ENCODE peak calls at places on chromosomes 3 and 15, in six cellular contexts. One of them, this sample, is unnamed.

GRCh38 chr3:38165722-38166387 is 518 bp downstream of the OXSR1 start:
- DNase-seq in mesenchymal stem cell: peak
- DNase-seq in H9: no peak
- DNase-seq in IMR-90: peak
- DNase-seq in H1: no peak
- DNase-seq in trophoblast cell: no peak
- DNase-seq in this sample: no peak

GRCh38 chr3:127779747-127780146 is 42.6 kb downstream of the MGLL start:
- DNase-seq in mesenchymal stem cell: peak
- DNase-seq in H9: no peak
- DNase-seq in IMR-90: peak
- DNase-seq in H1: no peak
- DNase-seq in trophoblast cell: no peak
- DNase-seq in this sample: no peak

GRCh38 chr3:125313060-125313635 is 62.0 kb downstream of the ZNF148 start:
- DNase-seq in mesenchymal stem cell: peak
- DNase-seq in H9: no peak
- DNase-seq in IMR-90: peak
- DNase-seq in H1: no peak
- DNase-seq in trophoblast cell: no peak
- DNase-seq in this sample: no peak

GRCh38 chr15:37616215-37616614 is 318.2 kb upstream of the TMCO5A start:
- DNase-seq in mesenchymal stem cell: no peak
- DNase-seq in H9: no peak
- DNase-seq in IMR-90: no peak
- DNase-seq in H1: no peak
- DNase-seq in trophoblast cell: no peak
- DNase-seq in this sample: no peak

GRCh38 chr15:33844186-33844585 is 124.1 kb upstream of the CHRM5 start:
- DNase-seq in mesenchymal stem cell: no peak
- DNase-seq in H9: peak
- DNase-seq in IMR-90: no peak
- DNase-seq in H1: peak
- DNase-seq in trophoblast cell: no peak
- DNase-seq in this sample: no peak

GRCh38 chr3:36843065-36844051 is 79.0 kb upstream of the DCLK3 start:
- DNase-seq in mesenchymal stem cell: peak
- DNase-seq in H9: peak
- DNase-seq in IMR-90: peak
- DNase-seq in H1: peak
- DNase-seq in trophoblast cell: peak
- DNase-seq in this sample: peak

GRCh38 chr15:57156210-57156887 is 220.0 kb upstream of the CGNL1 start:
- DNase-seq in mesenchymal stem cell: no peak
- DNase-seq in H9: no peak
- DNase-seq in IMR-90: no peak
- DNase-seq in H1: no peak
- DNase-seq in trophoblast cell: no peak
- DNase-seq in this sample: no peak

GRCh38 chr3:11661827-11662226 is 18.1 kb upstream of the VGLL4 start:
- DNase-seq in mesenchymal stem cell: peak
- DNase-seq in H9: no peak
- DNase-seq in IMR-90: peak
- DNase-seq in H1: no peak
- DNase-seq in trophoblast cell: no peak
- DNase-seq in this sample: no peak

GRCh38 chr3:58563386-58564035 is 13.7 kb downstream of the FAM107A start:
- DNase-seq in mesenchymal stem cell: no peak
- DNase-seq in H9: peak
- DNase-seq in IMR-90: no peak
- DNase-seq in H1: no peak
- DNase-seq in trophoblast cell: no peak
- DNase-seq in this sample: no peak

GRCh38 chr3:33355611-33356010 is 78.4 kb downstream of the FBXL2 start:
- DNase-seq in mesenchymal stem cell: no peak
- DNase-seq in H9: no peak
- DNase-seq in IMR-90: peak
- DNase-seq in H1: no peak
- DNase-seq in trophoblast cell: no peak
- DNase-seq in this sample: no peak

GRCh38 chr15:81480645-81481053 is 106.6 kb upstream of the TMC3 start:
- DNase-seq in mesenchymal stem cell: peak
- DNase-seq in H9: peak
- DNase-seq in IMR-90: peak
- DNase-seq in H1: no peak
- DNase-seq in trophoblast cell: peak
- DNase-seq in this sample: peak

GRCh38 chr3:98602078-98602678 is 8.8 kb upstream of the CPOX start:
- DNase-seq in mesenchymal stem cell: peak
- DNase-seq in H9: peak
- DNase-seq in IMR-90: peak
- DNase-seq in H1: no peak
- DNase-seq in trophoblast cell: peak
- DNase-seq in this sample: no peak

GRCh38 chr15:76330281-76330680 is 6.3 kb upstream of the ISL2 start:
- DNase-seq in mesenchymal stem cell: peak
- DNase-seq in H9: peak
- DNase-seq in IMR-90: peak
- DNase-seq in H1: no peak
- DNase-seq in trophoblast cell: peak
- DNase-seq in this sample: no peak

GRCh38 chr3:53166781-53167291 is 5.8 kb downstream of the PRKCD start:
- DNase-seq in mesenchymal stem cell: peak
- DNase-seq in H9: no peak
- DNase-seq in IMR-90: peak
- DNase-seq in H1: no peak
- DNase-seq in trophoblast cell: no peak
- DNase-seq in this sample: no peak

DNA sequence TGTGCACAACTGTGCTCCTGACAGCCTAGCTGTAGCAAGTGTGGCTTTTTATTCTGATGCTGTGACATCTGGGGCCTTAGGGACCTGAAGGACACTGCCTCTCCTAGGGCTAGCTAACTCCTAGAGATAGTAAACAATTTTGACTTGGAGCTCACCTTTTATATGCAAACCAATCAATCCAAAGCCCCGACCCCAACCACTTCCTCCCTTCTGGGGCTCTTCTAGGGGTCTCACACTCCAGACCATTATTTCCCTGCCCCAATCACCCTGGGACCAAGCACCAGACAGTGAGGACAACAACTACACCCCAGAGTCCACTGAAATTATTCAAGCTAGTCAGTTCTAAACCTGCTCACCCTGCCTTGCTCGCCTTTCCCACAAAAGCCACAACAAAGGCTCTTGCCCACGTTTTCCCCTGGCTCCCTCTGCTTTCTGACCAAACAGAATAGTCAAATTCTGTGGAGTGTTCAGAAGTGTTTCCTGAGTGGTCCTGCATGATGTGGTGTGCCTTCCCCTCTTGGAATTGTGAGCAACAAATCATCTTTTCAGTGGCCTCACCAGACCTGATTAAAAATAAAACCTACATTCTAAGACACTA is 84.2 kb upstream of the WNT5A start:
- DNase-seq in mesenchymal stem cell: no peak
- DNase-seq in H9: no peak
- DNase-seq in IMR-90: no peak
- DNase-seq in H1: no peak
- DNase-seq in trophoblast cell: no peak
- DNase-seq in this sample: no peak
- H2BK120ac ChIP-seq in mesenchymal stem cell: peak
- H2BK120ac ChIP-seq in H9: no peak
- H2BK120ac ChIP-seq in IMR-90: peak
- H2BK120ac ChIP-seq in H1: peak
- H2BK120ac ChIP-seq in trophoblast cell: peak
- H2BK120ac ChIP-seq in this sample: no peak

GRCh38 chr3:186990878-186991308 is 60.6 kb downstream of the ST6GAL1 start:
- DNase-seq in mesenchymal stem cell: no peak
- DNase-seq in H9: no peak
- DNase-seq in IMR-90: peak
- DNase-seq in H1: no peak
- DNase-seq in trophoblast cell: peak
- DNase-seq in this sample: no peak
- H3K14ac ChIP-seq in mesenchymal stem cell: no peak
- H3K14ac ChIP-seq in H9: no peak
- H3K14ac ChIP-seq in IMR-90: no peak
- H3K14ac ChIP-seq in H1: no peak
- H3K14ac ChIP-seq in trophoblast cell: no peak
- H3K14ac ChIP-seq in this sample: no peak

GRCh38 chr3:193815246-193816027 is 222.4 kb downstream of the OPA1 start:
- DNase-seq in mesenchymal stem cell: no peak
- DNase-seq in H9: no peak
- DNase-seq in IMR-90: no peak
- DNase-seq in H1: no peak
- DNase-seq in trophoblast cell: no peak
- DNase-seq in this sample: no peak

GRCh38 chr3:193813506-193813850 is 220.5 kb downstream of the OPA1 start:
- DNase-seq in mesenchymal stem cell: no peak
- DNase-seq in H9: peak
- DNase-seq in IMR-90: no peak
- DNase-seq in H1: no peak
- DNase-seq in trophoblast cell: peak
- DNase-seq in this sample: no peak

GRCh38 chr3:193812791-193813505 is 219.9 kb downstream of the OPA1 start:
- DNase-seq in mesenchymal stem cell: no peak
- DNase-seq in H9: peak
- DNase-seq in IMR-90: no peak
- DNase-seq in H1: peak
- DNase-seq in trophoblast cell: no peak
- DNase-seq in this sample: no peak

GRCh38 chr3:193816028-193816395 is 223.0 kb downstream of the OPA1 start:
- DNase-seq in mesenchymal stem cell: no peak
- DNase-seq in H9: no peak
- DNase-seq in IMR-90: no peak
- DNase-seq in H1: no peak
- DNase-seq in trophoblast cell: no peak
- DNase-seq in this sample: no peak

DNA sequence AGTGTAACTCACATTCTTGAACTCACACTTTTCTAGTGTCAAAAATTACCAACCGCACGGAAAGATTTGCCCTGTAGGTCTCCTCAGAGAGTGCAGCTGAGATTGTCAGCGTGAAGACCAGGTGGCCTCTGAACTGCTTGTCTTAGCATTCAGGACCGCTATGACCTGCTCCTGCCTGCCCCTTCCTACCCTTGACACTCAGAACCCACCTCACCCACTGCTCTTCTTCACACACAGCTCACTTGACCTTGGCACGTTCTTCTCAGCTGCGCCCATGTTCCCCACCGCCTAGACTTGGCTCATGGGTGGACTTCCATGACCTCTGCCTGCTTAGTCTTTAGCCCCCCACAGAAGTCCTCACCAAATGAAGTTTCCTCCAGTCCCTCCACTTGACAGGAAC is 221.2 kb downstream of the OPA1 start:
- DNase-seq in mesenchymal stem cell: no peak
- DNase-seq in H9: no peak
- DNase-seq in IMR-90: no peak
- DNase-seq in H1: no peak
- DNase-seq in trophoblast cell: no peak
- DNase-seq in this sample: no peak
- H2BK5ac ChIP-seq in mesenchymal stem cell: no peak
- H2BK5ac ChIP-seq in H9: peak
- H2BK5ac ChIP-seq in IMR-90: no peak
- H2BK5ac ChIP-seq in H1: peak
- H2BK5ac ChIP-seq in trophoblast cell: no peak
- H2BK5ac ChIP-seq in this sample: no peak

GRCh38 chr3:48465531-48466378 is 19.2 kb downstream of the ATRIP start:
- DNase-seq in mesenchymal stem cell: peak
- DNase-seq in H9: peak
- DNase-seq in IMR-90: peak
- DNase-seq in H1: peak
- DNase-seq in trophoblast cell: peak
- DNase-seq in this sample: peak
- H2BK120ac ChIP-seq in mesenchymal stem cell: peak
- H2BK120ac ChIP-seq in H9: peak
- H2BK120ac ChIP-seq in IMR-90: peak
- H2BK120ac ChIP-seq in H1: peak
- H2BK120ac ChIP-seq in trophoblast cell: peak
- H2BK120ac ChIP-seq in this sample: peak

This sample was measured in neuronal stem cell.